ENCODE peak calls at places on chromosomes 2 and 18, in four cellular contexts. One of them, this sample, is unnamed.

GRCh38 chr2:105517814-105518705 is 119.2 kb upstream of the FHL2 start:
- DNase-seq in foreskin fibroblast: peak
- DNase-seq in fibroblast of mammary gland: peak
- DNase-seq in heart left ventricle: peak
- DNase-seq in this sample: no peak

GRCh38 chr2:218883491-218884490 is 3.1 kb downstream of the WNT10A start:
- DNase-seq in foreskin fibroblast: no peak
- DNase-seq in fibroblast of mammary gland: no peak
- DNase-seq in heart left ventricle: peak
- DNase-seq in this sample: no peak

GRCh38 chr18:48345596-48345995 is 63.6 kb downstream of the ZBTB7C start:
- DNase-seq in foreskin fibroblast: no peak
- DNase-seq in fibroblast of mammary gland: peak
- DNase-seq in heart left ventricle: no peak
- DNase-seq in this sample: no peak

GRCh38 chr2:133262888-133263287 is 305.4 kb downstream of the NCKAP5 start:
- DNase-seq in foreskin fibroblast: no peak
- DNase-seq in fibroblast of mammary gland: no peak
- DNase-seq in heart left ventricle: no peak
- DNase-seq in this sample: peak

GRCh38 chr2:29749843-29750242 is 171.5 kb downstream of the ALK start:
- DNase-seq in foreskin fibroblast: no peak
- DNase-seq in fibroblast of mammary gland: peak
- DNase-seq in heart left ventricle: no peak
- DNase-seq in this sample: no peak

GRCh38 chr2:215750763-215751162 is 262.6 kb downstream of the MREG start:
- DNase-seq in foreskin fibroblast: no peak
- DNase-seq in fibroblast of mammary gland: peak
- DNase-seq in heart left ventricle: no peak
- DNase-seq in this sample: no peak

GRCh38 chr2:151120016-151120415 is 141.6 kb downstream of the RBM43 start:
- DNase-seq in foreskin fibroblast: no peak
- DNase-seq in fibroblast of mammary gland: no peak
- DNase-seq in heart left ventricle: no peak
- DNase-seq in this sample: no peak

GRCh38 chr2:43071629-43072550 is 154.5 kb downstream of the ZFP36L2 start:
- DNase-seq in foreskin fibroblast: peak
- DNase-seq in fibroblast of mammary gland: peak
- DNase-seq in heart left ventricle: no peak
- DNase-seq in this sample: no peak

GRCh38 chr18:22503803-22504202 is 86.1 kb upstream of the CTAGE1 start:
- DNase-seq in foreskin fibroblast: peak
- DNase-seq in fibroblast of mammary gland: peak
- DNase-seq in heart left ventricle: peak
- DNase-seq in this sample: no peak

GRCh38 chr18:45854036-45854586 is 28.6 kb downstream of the SIGLEC15 start:
- DNase-seq in foreskin fibroblast: no peak
- DNase-seq in fibroblast of mammary gland: no peak
- DNase-seq in heart left ventricle: no peak
- DNase-seq in this sample: peak

GRCh38 chr2:10028407-10028987 is 14.9 kb upstream of the KLF11 start:
- DNase-seq in foreskin fibroblast: no peak
- DNase-seq in fibroblast of mammary gland: no peak
- DNase-seq in heart left ventricle: no peak
- DNase-seq in this sample: peak

GRCh38 chr18:76496200-76496890 is 1.3 kb upstream of the ZNF516 start:
- DNase-seq in foreskin fibroblast: peak
- DNase-seq in fibroblast of mammary gland: peak
- DNase-seq in heart left ventricle: peak
- DNase-seq in this sample: peak

GRCh38 chr2:43196773-43197567 is 29.4 kb downstream of the ZFP36L2 start:
- DNase-seq in foreskin fibroblast: no peak
- DNase-seq in fibroblast of mammary gland: no peak
- DNase-seq in heart left ventricle: no peak
- DNase-seq in this sample: no peak

GRCh38 chr2:119683717-119684443 is 4.9 kb downstream of the TMEM177 start:
- DNase-seq in foreskin fibroblast: no peak
- DNase-seq in fibroblast of mammary gland: peak
- DNase-seq in heart left ventricle: no peak
- DNase-seq in this sample: no peak

GRCh38 chr2:70897203-70897976 is 38.3 kb upstream of the ATP6V1B1 start:
- DNase-seq in foreskin fibroblast: no peak
- DNase-seq in fibroblast of mammary gland: peak
- DNase-seq in heart left ventricle: no peak
- DNase-seq in this sample: no peak

GRCh38 chr2:230362030-230362691 is 35.2 kb downstream of the SP140L start:
- DNase-seq in foreskin fibroblast: no peak
- DNase-seq in fibroblast of mammary gland: no peak
- DNase-seq in heart left ventricle: no peak
- DNase-seq in this sample: no peak

GRCh38 chr2:177433402-177433801 is 40.8 kb downstream of the AGPS start:
- DNase-seq in foreskin fibroblast: no peak
- DNase-seq in fibroblast of mammary gland: peak
- DNase-seq in heart left ventricle: no peak
- DNase-seq in this sample: no peak

GRCh38 chr2:120100627-120101026 is 87.8 kb downstream of the EPB41L5 start:
- DNase-seq in foreskin fibroblast: no peak
- DNase-seq in fibroblast of mammary gland: no peak
- DNase-seq in heart left ventricle: no peak
- DNase-seq in this sample: no peak

GRCh38 chr2:168426861-168427260 is 29.2 kb upstream of the CERS6 start:
- DNase-seq in foreskin fibroblast: no peak
- DNase-seq in fibroblast of mammary gland: peak
- DNase-seq in heart left ventricle: no peak
- DNase-seq in this sample: no peak

GRCh38 chr2:69945447-69945846 is 16.0 kb downstream of the ASPRV1 start:
- DNase-seq in foreskin fibroblast: no peak
- DNase-seq in fibroblast of mammary gland: no peak
- DNase-seq in heart left ventricle: no peak
- DNase-seq in this sample: no peak

GRCh38 chr2:110858135-110858737 is 125.9 kb downstream of the ACOXL start:
- DNase-seq in foreskin fibroblast: no peak
- DNase-seq in fibroblast of mammary gland: no peak
- DNase-seq in heart left ventricle: no peak
- DNase-seq in this sample: no peak

GRCh38 chr2:201344663-201345366 is 12.3 kb downstream of the FLACC1 start:
- DNase-seq in foreskin fibroblast: no peak
- DNase-seq in fibroblast of mammary gland: no peak
- DNase-seq in heart left ventricle: no peak
- DNase-seq in this sample: peak

GRCh38 chr2:45291283-45291682 is 282.0 kb upstream of the SIX2 start:
- DNase-seq in foreskin fibroblast: peak
- DNase-seq in fibroblast of mammary gland: peak
- DNase-seq in heart left ventricle: no peak
- DNase-seq in this sample: no peak

GRCh38 chr2:235707411-235708096 is 213.7 kb downstream of the AGAP1 start:
- DNase-seq in foreskin fibroblast: no peak
- DNase-seq in fibroblast of mammary gland: no peak
- DNase-seq in heart left ventricle: peak
- DNase-seq in this sample: no peak

GRCh38 chr2:43070039-43070438 is 156.4 kb downstream of the ZFP36L2 start:
- DNase-seq in foreskin fibroblast: no peak
- DNase-seq in fibroblast of mammary gland: no peak
- DNase-seq in heart left ventricle: peak
- DNase-seq in this sample: no peak

GRCh38 chr2:169824373-169825333 is at the start of gene METTL5:
- DNase-seq in foreskin fibroblast: peak
- DNase-seq in fibroblast of mammary gland: peak
- DNase-seq in heart left ventricle: peak
- DNase-seq in this sample: peak

GRCh38 chr2:29744976-29745375 is 176.4 kb downstream of the ALK start:
- DNase-seq in foreskin fibroblast: no peak
- DNase-seq in fibroblast of mammary gland: no peak
- DNase-seq in heart left ventricle: no peak
- DNase-seq in this sample: no peak

GRCh38 chr18:48929951-48930713 is 20.6 kb downstream of the SMAD7 start:
- DNase-seq in foreskin fibroblast: no peak
- DNase-seq in fibroblast of mammary gland: peak
- DNase-seq in heart left ventricle: peak
- DNase-seq in this sample: peak

GRCh38 chr18:75127143-75128021 is 81.6 kb downstream of the PTGR3 start:
- DNase-seq in foreskin fibroblast: no peak
- DNase-seq in fibroblast of mammary gland: no peak
- DNase-seq in heart left ventricle: no peak
- DNase-seq in this sample: no peak

GRCh38 chr2:212135739-212136138 is 402.9 kb downstream of the ERBB4 start:
- DNase-seq in foreskin fibroblast: peak
- DNase-seq in fibroblast of mammary gland: peak
- DNase-seq in heart left ventricle: no peak
- DNase-seq in this sample: no peak

GRCh38 chr2:240463274-240463865 is 27.9 kb downstream of the GPC1 start:
- DNase-seq in foreskin fibroblast: no peak
- DNase-seq in fibroblast of mammary gland: peak
- DNase-seq in heart left ventricle: peak
- DNase-seq in this sample: no peak

GRCh38 chr2:95044598-95044997 is 19.1 kb downstream of the MAL start:
- DNase-seq in foreskin fibroblast: no peak
- DNase-seq in fibroblast of mammary gland: no peak
- DNase-seq in heart left ventricle: no peak
- DNase-seq in this sample: no peak

GRCh38 chr2:173520918-173521317 is 166.2 kb downstream of the CDCA7 start:
- DNase-seq in foreskin fibroblast: no peak
- DNase-seq in fibroblast of mammary gland: no peak
- DNase-seq in heart left ventricle: no peak
- DNase-seq in this sample: no peak

GRCh38 chr18:35983818-35984217 is 11.3 kb downstream of the RMP24 start:
- DNase-seq in foreskin fibroblast: peak
- DNase-seq in fibroblast of mammary gland: peak
- DNase-seq in heart left ventricle: no peak
- DNase-seq in this sample: no peak

GRCh38 chr2:180359522-180360282 is 352.6 kb upstream of the CWC22 start:
- DNase-seq in foreskin fibroblast: no peak
- DNase-seq in fibroblast of mammary gland: peak
- DNase-seq in heart left ventricle: no peak
- DNase-seq in this sample: peak

This sample was measured in mesendoderm.